ENCODE peak calls at places on chromosomes 3 and 15, in nine cellular contexts. One of them, this sample, is unnamed.

GRCh38 chr15:59516655-59517461 is 78.9 kb downstream of the FAM81A start:
- DNase-seq in PC-9: no peak
- DNase-seq in AG10803: no peak
- DNase-seq in fibroblast of mammary gland: no peak
- DNase-seq in Panc1: no peak
- DNase-seq in OCI-LY7: peak
- DNase-seq in right atrium auricular region: no peak
- DNase-seq in IMR-90: no peak
- DNase-seq in left ventricle myocardium inferior: no peak
- DNase-seq in this sample: no peak

GRCh38 chr3:73484656-73485248 is 140.0 kb downstream of the PDZRN3 start:
- DNase-seq in fibroblast of mammary gland: no peak
- DNase-seq in OCI-LY7: peak
- DNase-seq in PC-9: no peak
- DNase-seq in IMR-90: peak
- DNase-seq in Panc1: no peak
- DNase-seq in right atrium auricular region: no peak
- DNase-seq in AG10803: peak
- DNase-seq in left ventricle myocardium inferior: no peak
- DNase-seq in this sample: no peak

GRCh38 chr15:51775967-51776816 is 24.8 kb downstream of the TMOD2 start:
- DNase-seq in PC-9: no peak
- DNase-seq in right atrium auricular region: no peak
- DNase-seq in Panc1: peak
- DNase-seq in AG10803: peak
- DNase-seq in OCI-LY7: peak
- DNase-seq in left ventricle myocardium inferior: no peak
- DNase-seq in IMR-90: peak
- DNase-seq in fibroblast of mammary gland: peak
- DNase-seq in this sample: peak

GRCh38 chr15:92645051-92645631 is 10.4 kb downstream of the FAM174B start:
- DNase-seq in right atrium auricular region: no peak
- DNase-seq in IMR-90: no peak
- DNase-seq in fibroblast of mammary gland: no peak
- DNase-seq in PC-9: peak
- DNase-seq in left ventricle myocardium inferior: no peak
- DNase-seq in Panc1: no peak
- DNase-seq in AG10803: no peak
- DNase-seq in OCI-LY7: no peak
- DNase-seq in this sample: no peak

GRCh38 chr15:43370975-43371974 is at the start of the genes TUBGCP4 and ZSCAN29:
- DNase-seq in right atrium auricular region: peak
- DNase-seq in fibroblast of mammary gland: peak
- DNase-seq in IMR-90: peak
- DNase-seq in OCI-LY7: peak
- DNase-seq in AG10803: peak
- DNase-seq in left ventricle myocardium inferior: peak
- DNase-seq in Panc1: no peak
- DNase-seq in PC-9: peak
- DNase-seq in this sample: peak

GRCh38 chr3:16004812-16005211 is 169.7 kb upstream of the GALNT15 start:
- DNase-seq in OCI-LY7: no peak
- DNase-seq in Panc1: no peak
- DNase-seq in AG10803: no peak
- DNase-seq in left ventricle myocardium inferior: no peak
- DNase-seq in IMR-90: no peak
- DNase-seq in PC-9: no peak
- DNase-seq in right atrium auricular region: no peak
- DNase-seq in fibroblast of mammary gland: no peak
- DNase-seq in this sample: no peak

GRCh38 chr3:160919942-160920341 is 163.9 kb downstream of the PPM1L start:
- DNase-seq in AG10803: no peak
- DNase-seq in left ventricle myocardium inferior: no peak
- DNase-seq in OCI-LY7: no peak
- DNase-seq in Panc1: no peak
- DNase-seq in right atrium auricular region: no peak
- DNase-seq in PC-9: no peak
- DNase-seq in IMR-90: no peak
- DNase-seq in fibroblast of mammary gland: no peak
- DNase-seq in this sample: no peak

GRCh38 chr3:125141596-125142417 is 70.7 kb downstream of the SLC12A8 start:
- DNase-seq in PC-9: no peak
- DNase-seq in OCI-LY7: no peak
- DNase-seq in AG10803: peak
- DNase-seq in fibroblast of mammary gland: no peak
- DNase-seq in IMR-90: no peak
- DNase-seq in left ventricle myocardium inferior: peak
- DNase-seq in Panc1: no peak
- DNase-seq in right atrium auricular region: no peak
- DNase-seq in this sample: peak

GRCh38 chr3:29156071-29156715 is 124.7 kb upstream of the RBMS3 start:
- DNase-seq in PC-9: no peak
- DNase-seq in AG10803: no peak
- DNase-seq in right atrium auricular region: no peak
- DNase-seq in fibroblast of mammary gland: no peak
- DNase-seq in IMR-90: peak
- DNase-seq in OCI-LY7: no peak
- DNase-seq in left ventricle myocardium inferior: no peak
- DNase-seq in Panc1: no peak
- DNase-seq in this sample: no peak

GRCh38 chr3:34001022-34001421 is 202.6 kb downstream of the PDCD6IP start:
- DNase-seq in right atrium auricular region: no peak
- DNase-seq in fibroblast of mammary gland: no peak
- DNase-seq in PC-9: no peak
- DNase-seq in OCI-LY7: no peak
- DNase-seq in IMR-90: no peak
- DNase-seq in AG10803: no peak
- DNase-seq in left ventricle myocardium inferior: no peak
- DNase-seq in Panc1: no peak
- DNase-seq in this sample: no peak

GRCh38 chr3:64329037-64329436 is 103.8 kb upstream of the PRICKLE2 start:
- DNase-seq in PC-9: no peak
- DNase-seq in Panc1: no peak
- DNase-seq in fibroblast of mammary gland: no peak
- DNase-seq in AG10803: no peak
- DNase-seq in IMR-90: no peak
- DNase-seq in OCI-LY7: peak
- DNase-seq in left ventricle myocardium inferior: no peak
- DNase-seq in right atrium auricular region: no peak
- DNase-seq in this sample: no peak

GRCh38 chr3:99659032-99659431 is 20.6 kb downstream of the COL8A1 start:
- DNase-seq in Panc1: no peak
- DNase-seq in AG10803: peak
- DNase-seq in right atrium auricular region: peak
- DNase-seq in left ventricle myocardium inferior: no peak
- DNase-seq in IMR-90: peak
- DNase-seq in fibroblast of mammary gland: peak
- DNase-seq in PC-9: no peak
- DNase-seq in OCI-LY7: no peak
- DNase-seq in this sample: peak

DNA sequence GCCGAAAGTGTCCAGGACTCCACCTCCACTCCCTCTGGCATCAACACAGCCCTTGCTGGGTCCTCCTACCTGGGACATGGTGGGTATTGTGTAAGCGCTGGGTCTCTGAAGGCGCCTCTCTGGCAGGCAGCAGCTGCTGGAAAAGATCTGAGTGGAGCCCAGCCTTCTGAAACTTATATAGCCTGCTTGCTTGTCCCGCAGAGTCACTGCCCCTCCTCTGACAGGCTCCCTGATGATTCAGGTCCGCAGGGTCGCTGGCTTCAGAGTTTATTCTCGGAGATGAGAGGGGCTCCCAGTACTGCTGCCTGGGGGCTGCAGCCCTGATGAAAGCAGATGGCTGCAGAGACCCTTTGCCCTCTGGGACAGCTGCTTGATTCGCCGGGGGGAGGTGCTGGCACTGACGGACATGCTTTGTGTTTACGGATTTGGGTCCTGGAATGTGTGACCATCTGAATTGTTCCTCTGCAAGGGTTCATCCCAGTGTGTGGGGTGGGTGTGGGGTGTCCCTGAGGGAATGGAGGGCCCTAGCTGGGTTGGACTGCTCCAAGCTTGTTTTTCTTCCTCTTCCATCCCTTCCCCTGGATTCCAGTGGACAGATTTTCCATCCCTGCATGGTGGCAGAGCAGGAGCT is at the start of gene MUSTN1:
- DNase-seq in PC-9: no peak
- DNase-seq in fibroblast of mammary gland: peak
- DNase-seq in right atrium auricular region: peak
- DNase-seq in left ventricle myocardium inferior: peak
- DNase-seq in AG10803: peak
- DNase-seq in IMR-90: peak
- DNase-seq in OCI-LY7: no peak
- DNase-seq in Panc1: no peak
- DNase-seq in this sample: peak
- H3K4me3 ChIP-seq in PC-9: no peak
- H3K4me3 ChIP-seq in fibroblast of mammary gland: no peak
- H3K4me3 ChIP-seq in right atrium auricular region: no peak
- H3K4me3 ChIP-seq in left ventricle myocardium inferior: peak
- H3K4me3 ChIP-seq in AG10803: no peak
- H3K4me3 ChIP-seq in IMR-90: no peak
- H3K4me3 ChIP-seq in OCI-LY7: no peak
- H3K4me3 ChIP-seq in Panc1: no peak
- H3K4me3 ChIP-seq in this sample: no peak

GRCh38 chr3:107633327-107634141 is 110.8 kb downstream of the BBX start:
- DNase-seq in OCI-LY7: peak
- DNase-seq in Panc1: no peak
- DNase-seq in IMR-90: no peak
- DNase-seq in right atrium auricular region: no peak
- DNase-seq in PC-9: no peak
- DNase-seq in left ventricle myocardium inferior: no peak
- DNase-seq in AG10803: no peak
- DNase-seq in fibroblast of mammary gland: no peak
- DNase-seq in this sample: no peak
- TF ChIP-seq CTCF in OCI-LY7: no peak
- TF ChIP-seq CTCF in Panc1: no peak
- TF ChIP-seq CTCF in IMR-90: no peak
- TF ChIP-seq CTCF in right atrium auricular region: no peak
- TF ChIP-seq CTCF in PC-9: no peak
- TF ChIP-seq CTCF in left ventricle myocardium inferior: no peak
- TF ChIP-seq CTCF in AG10803: no peak
- TF ChIP-seq CTCF in fibroblast of mammary gland: no peak
- TF ChIP-seq CTCF in this sample: no peak

DNA sequence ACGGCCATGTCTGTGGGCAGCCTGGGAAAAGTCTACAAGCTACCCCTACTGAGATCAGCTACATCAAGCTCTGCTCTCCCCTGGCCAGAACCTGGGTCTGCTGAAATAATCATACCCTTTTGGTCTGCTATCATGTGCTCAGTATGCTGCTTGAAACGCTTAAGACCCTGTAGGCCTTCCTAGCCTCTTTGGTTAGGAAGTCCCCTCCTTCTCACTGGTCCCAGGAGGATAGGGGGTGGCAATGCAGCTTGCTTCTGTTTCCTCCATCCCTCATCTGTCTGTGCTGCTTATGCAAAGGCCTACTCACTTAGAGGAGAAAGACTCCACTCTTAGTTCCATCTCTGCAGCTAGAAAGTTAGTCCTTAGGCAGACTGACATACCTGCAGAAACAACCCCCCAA is 118.2 kb upstream of the RASGRP1 start:
- DNase-seq in fibroblast of mammary gland: no peak
- DNase-seq in left ventricle myocardium inferior: no peak
- DNase-seq in IMR-90: no peak
- DNase-seq in PC-9: no peak
- DNase-seq in AG10803: no peak
- DNase-seq in OCI-LY7: peak
- DNase-seq in Panc1: no peak
- DNase-seq in right atrium auricular region: no peak
- DNase-seq in this sample: no peak
- H3K4me3 ChIP-seq in fibroblast of mammary gland: no peak
- H3K4me3 ChIP-seq in left ventricle myocardium inferior: no peak
- H3K4me3 ChIP-seq in IMR-90: no peak
- H3K4me3 ChIP-seq in PC-9: no peak
- H3K4me3 ChIP-seq in AG10803: no peak
- H3K4me3 ChIP-seq in OCI-LY7: no peak
- H3K4me3 ChIP-seq in Panc1: no peak
- H3K4me3 ChIP-seq in right atrium auricular region: no peak
- H3K4me3 ChIP-seq in this sample: no peak

GRCh38 chr3:79844176-79844575 is 76.4 kb upstream of the ROBO1 start:
- DNase-seq in Panc1: no peak
- DNase-seq in right atrium auricular region: no peak
- DNase-seq in PC-9: no peak
- DNase-seq in IMR-90: no peak
- DNase-seq in AG10803: no peak
- DNase-seq in OCI-LY7: no peak
- DNase-seq in fibroblast of mammary gland: no peak
- DNase-seq in left ventricle myocardium inferior: no peak
- DNase-seq in this sample: no peak

GRCh38 chr3:79845546-79845945 is 77.7 kb upstream of the ROBO1 start:
- DNase-seq in AG10803: no peak
- DNase-seq in fibroblast of mammary gland: no peak
- DNase-seq in left ventricle myocardium inferior: no peak
- DNase-seq in right atrium auricular region: no peak
- DNase-seq in Panc1: no peak
- DNase-seq in IMR-90: no peak
- DNase-seq in PC-9: no peak
- DNase-seq in OCI-LY7: no peak
- DNase-seq in this sample: no peak

GRCh38 chr3:79847928-79848327 is 80.1 kb upstream of the ROBO1 start:
- DNase-seq in IMR-90: no peak
- DNase-seq in Panc1: no peak
- DNase-seq in left ventricle myocardium inferior: no peak
- DNase-seq in right atrium auricular region: no peak
- DNase-seq in PC-9: no peak
- DNase-seq in AG10803: no peak
- DNase-seq in fibroblast of mammary gland: no peak
- DNase-seq in OCI-LY7: no peak
- DNase-seq in this sample: no peak

GRCh38 chr3:79843180-79843579 is 75.4 kb upstream of the ROBO1 start:
- DNase-seq in fibroblast of mammary gland: no peak
- DNase-seq in Panc1: no peak
- DNase-seq in IMR-90: no peak
- DNase-seq in OCI-LY7: no peak
- DNase-seq in AG10803: no peak
- DNase-seq in right atrium auricular region: no peak
- DNase-seq in PC-9: no peak
- DNase-seq in left ventricle myocardium inferior: no peak
- DNase-seq in this sample: no peak

DNA sequence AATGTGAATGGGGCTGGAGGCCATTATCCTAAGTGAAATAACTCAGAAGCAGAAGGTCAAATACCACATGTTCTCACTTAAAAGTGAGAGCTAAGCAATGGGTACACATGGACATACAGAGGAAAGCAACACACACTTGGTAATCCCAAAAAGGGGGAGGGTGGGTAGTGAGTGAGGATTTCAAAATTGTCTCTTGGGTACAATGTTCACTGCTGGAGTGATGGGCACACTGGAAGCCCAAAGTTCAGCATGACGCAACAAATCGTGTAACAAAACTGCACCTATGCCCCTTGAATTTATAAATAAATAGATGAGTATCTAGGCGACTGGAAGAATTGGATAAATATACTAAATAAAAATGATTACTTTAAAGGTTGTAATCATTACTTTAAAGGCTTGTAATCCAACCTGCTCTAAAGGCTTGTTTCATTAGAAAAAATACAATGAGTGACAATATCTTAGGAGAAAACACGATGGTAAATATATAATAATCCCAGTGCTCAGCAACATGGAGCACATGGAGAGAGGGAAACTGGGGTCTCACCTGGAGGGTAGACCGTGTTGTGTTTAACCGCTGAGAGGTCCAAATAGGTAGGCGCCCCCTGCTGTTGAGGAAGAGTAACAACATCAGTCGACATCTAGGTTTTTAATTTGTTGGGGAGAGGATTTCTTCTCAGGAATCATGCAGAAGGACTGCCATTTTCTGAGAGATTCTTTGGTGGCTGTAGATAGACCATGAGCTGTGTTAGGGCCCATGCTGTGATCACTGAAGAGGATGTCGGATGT is 78.5 kb upstream of the ROBO1 start:
- DNase-seq in IMR-90: no peak
- DNase-seq in left ventricle myocardium inferior: no peak
- DNase-seq in OCI-LY7: peak
- DNase-seq in AG10803: no peak
- DNase-seq in PC-9: no peak
- DNase-seq in fibroblast of mammary gland: no peak
- DNase-seq in right atrium auricular region: no peak
- DNase-seq in Panc1: no peak
- DNase-seq in this sample: no peak
- TF ChIP-seq CTCF in IMR-90: peak
- TF ChIP-seq CTCF in left ventricle myocardium inferior: no peak
- TF ChIP-seq CTCF in OCI-LY7: peak
- TF ChIP-seq CTCF in AG10803: no peak
- TF ChIP-seq CTCF in PC-9: peak
- TF ChIP-seq CTCF in fibroblast of mammary gland: peak
- TF ChIP-seq CTCF in right atrium auricular region: no peak
- TF ChIP-seq CTCF in Panc1: peak
- TF ChIP-seq CTCF in this sample: no peak

This sample was measured in foreskin fibroblast.